ENCODE peak calls at places on chromosomes 7 and 10, in six cellular contexts. R, D, E, Q, J and G are unnamed samples.

GRCh38 chr7:584122-584465 is 64.4 kb upstream of the PDGFA start:
- DNase-seq in R (no peak), D (no peak), J (no peak), E (peak), Q (peak), G (no peak)

GRCh38 chr7:142697270-142697669 is 52.0 kb upstream of the PRSS1 start:
- DNase-seq in D (no peak), R (no peak), Q (no peak), E (no peak), J (no peak), G (no peak)

GRCh38 chr7:36303202-36304098 is 86.2 kb upstream of the ANLN start:
- DNase-seq in R (peak), Q (no peak), J (no peak), D (no peak), E (no peak), G (no peak)

GRCh38 chr7:16078076-16078952 is 343.0 kb downstream of the CRPPA start:
- DNase-seq in Q (no peak), E (no peak), R (no peak), J (peak), D (peak), G (no peak)

GRCh38 chr10:86411281-86411841 is 44.8 kb upstream of the GRID1 start:
- DNase-seq in J (no peak), D (no peak), E (no peak), R (no peak), Q (peak), G (no peak)

GRCh38 chr7:102912742-102913141 is at the start of gene LRRC17:
- DNase-seq in R (peak), J (peak), E (no peak), D (no peak), Q (no peak), G (no peak)

GRCh38 chr10:74963549-74963948 is 137.1 kb downstream of the KAT6B start:
- DNase-seq in R (no peak), Q (no peak), D (no peak), J (no peak), E (no peak), G (no peak)

GRCh38 chr7:51327287-51327717 is 10.7 kb upstream of the COBL start:
- DNase-seq in D (no peak), E (no peak), J (peak), R (no peak), Q (no peak), G (no peak)

GRCh38 chr7:84913731-84914130 is 273.1 kb downstream of the SEMA3D start:
- DNase-seq in Q (no peak), E (no peak), R (no peak), J (no peak), D (no peak), G (no peak)

GRCh38 chr7:122301858-122302745 is 2.4 kb downstream of the FEZF1 start:
- DNase-seq in R (no peak), J (peak), Q (no peak), E (no peak), D (no peak), G (no peak)